ENCODE peak calls at places on chromosomes 6 and 20, in five cellular contexts. One of them, this sample, is unnamed.

GRCh38 chr6:159042003-159042823 is 2.6 kb downstream of the TAGAP start:
- DNase-seq in CD8-positive, alpha-beta memory T cell: peak
- DNase-seq in CD4-positive, alpha-beta T cell: peak
- DNase-seq in heart left ventricle: no peak
- DNase-seq in thoracic aorta: no peak
- DNase-seq in this sample: peak

GRCh38 chr6:10801224-10801848 is 37.0 kb downstream of the MAK start:
- DNase-seq in CD8-positive, alpha-beta memory T cell: peak
- DNase-seq in heart left ventricle: peak
- DNase-seq in thoracic aorta: no peak
- DNase-seq in CD4-positive, alpha-beta T cell: peak
- DNase-seq in this sample: peak

GRCh38 chr6:15521516-15521915 is 141.3 kb downstream of the DTNBP1 start:
- DNase-seq in heart left ventricle: no peak
- DNase-seq in CD4-positive, alpha-beta T cell: no peak
- DNase-seq in CD8-positive, alpha-beta memory T cell: no peak
- DNase-seq in thoracic aorta: no peak
- DNase-seq in this sample: no peak

GRCh38 chr20:10319855-10320254 is 101.2 kb downstream of the SNAP25 start:
- DNase-seq in thoracic aorta: no peak
- DNase-seq in CD8-positive, alpha-beta memory T cell: no peak
- DNase-seq in heart left ventricle: no peak
- DNase-seq in CD4-positive, alpha-beta T cell: no peak
- DNase-seq in this sample: peak

GRCh38 chr20:25389381-25389857 is 1.2 kb downstream of the ABHD12 start:
- DNase-seq in CD4-positive, alpha-beta T cell: no peak
- DNase-seq in heart left ventricle: no peak
- DNase-seq in thoracic aorta: no peak
- DNase-seq in CD8-positive, alpha-beta memory T cell: no peak
- DNase-seq in this sample: no peak

GRCh38 chr6:142192343-142192742 is 45.3 kb downstream of the VTA1 start:
- DNase-seq in CD4-positive, alpha-beta T cell: no peak
- DNase-seq in heart left ventricle: no peak
- DNase-seq in CD8-positive, alpha-beta memory T cell: no peak
- DNase-seq in thoracic aorta: no peak
- DNase-seq in this sample: no peak

GRCh38 chr20:57265649-57266250 is 691 bp downstream of the BMP7 start:
- DNase-seq in thoracic aorta: no peak
- DNase-seq in heart left ventricle: no peak
- DNase-seq in CD8-positive, alpha-beta memory T cell: no peak
- DNase-seq in CD4-positive, alpha-beta T cell: no peak
- DNase-seq in this sample: no peak

GRCh38 chr6:135866445-135867143 is 15.1 kb downstream of the PDE7B start:
- DNase-seq in CD8-positive, alpha-beta memory T cell: no peak
- DNase-seq in thoracic aorta: no peak
- DNase-seq in heart left ventricle: no peak
- DNase-seq in CD4-positive, alpha-beta T cell: no peak
- DNase-seq in this sample: no peak

GRCh38 chr6:160462551-160463109 is 114.5 kb downstream of the SLC22A3 start:
- DNase-seq in CD4-positive, alpha-beta T cell: no peak
- DNase-seq in heart left ventricle: no peak
- DNase-seq in CD8-positive, alpha-beta memory T cell: peak
- DNase-seq in thoracic aorta: no peak
- DNase-seq in this sample: no peak

GRCh38 chr6:33075568-33076405 is at the start of gene HLA-DPB1:
- DNase-seq in thoracic aorta: no peak
- DNase-seq in CD4-positive, alpha-beta T cell: no peak
- DNase-seq in CD8-positive, alpha-beta memory T cell: peak
- DNase-seq in heart left ventricle: no peak
- DNase-seq in this sample: no peak

GRCh38 chr6:438634-439170 is 47.1 kb downstream of the IRF4 start:
- DNase-seq in thoracic aorta: no peak
- DNase-seq in CD4-positive, alpha-beta T cell: no peak
- DNase-seq in heart left ventricle: no peak
- DNase-seq in CD8-positive, alpha-beta memory T cell: no peak
- DNase-seq in this sample: no peak

GRCh38 chr6:38179300-38179699 is 359.8 kb downstream of the ZFAND3 start:
- DNase-seq in CD4-positive, alpha-beta T cell: no peak
- DNase-seq in thoracic aorta: no peak
- DNase-seq in heart left ventricle: no peak
- DNase-seq in CD8-positive, alpha-beta memory T cell: peak
- DNase-seq in this sample: no peak

GRCh38 chr20:36860339-36860738 is 15.6 kb upstream of the TLDC2 start:
- DNase-seq in thoracic aorta: no peak
- DNase-seq in CD4-positive, alpha-beta T cell: no peak
- DNase-seq in heart left ventricle: no peak
- DNase-seq in CD8-positive, alpha-beta memory T cell: no peak
- DNase-seq in this sample: no peak
- H3K27ac ChIP-seq in thoracic aorta: peak
- H3K27ac ChIP-seq in CD4-positive, alpha-beta T cell: no peak
- H3K27ac ChIP-seq in heart left ventricle: peak
- H3K27ac ChIP-seq in CD8-positive, alpha-beta memory T cell: no peak
- H3K27ac ChIP-seq in this sample: peak

DNA sequence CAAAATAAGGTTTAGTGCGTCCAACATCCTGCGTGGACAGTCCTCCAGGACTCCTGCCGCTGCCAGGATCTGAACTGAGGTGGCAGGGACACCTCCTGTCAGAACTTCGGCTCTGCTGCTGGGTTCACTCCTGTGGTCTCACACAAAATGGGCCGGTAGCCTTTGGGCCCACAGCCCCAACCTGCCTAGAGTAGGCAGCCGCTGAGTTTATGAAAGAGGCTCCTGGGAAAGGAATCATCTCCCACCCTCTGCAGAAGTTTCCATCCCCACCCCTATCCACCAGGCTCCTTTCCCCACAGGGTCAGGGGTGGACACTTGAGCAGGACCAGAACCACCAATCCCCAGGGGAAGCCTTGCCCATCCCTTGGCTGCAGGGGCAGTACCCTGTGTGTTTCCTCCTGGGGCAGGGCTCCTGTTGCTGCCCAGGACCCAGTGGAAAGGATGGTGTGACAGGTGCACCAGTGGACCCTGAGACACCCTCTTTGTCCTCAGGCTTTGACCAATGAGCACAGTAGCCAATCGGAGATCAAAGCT is 2.1 kb upstream of the ABHD16B start:
- DNase-seq in CD8-positive, alpha-beta memory T cell: no peak
- DNase-seq in thoracic aorta: no peak
- DNase-seq in CD4-positive, alpha-beta T cell: no peak
- DNase-seq in heart left ventricle: no peak
- DNase-seq in this sample: no peak
- H3K27ac ChIP-seq in CD8-positive, alpha-beta memory T cell: no peak
- H3K27ac ChIP-seq in thoracic aorta: no peak
- H3K27ac ChIP-seq in CD4-positive, alpha-beta T cell: peak
- H3K27ac ChIP-seq in heart left ventricle: peak
- H3K27ac ChIP-seq in this sample: peak

DNA sequence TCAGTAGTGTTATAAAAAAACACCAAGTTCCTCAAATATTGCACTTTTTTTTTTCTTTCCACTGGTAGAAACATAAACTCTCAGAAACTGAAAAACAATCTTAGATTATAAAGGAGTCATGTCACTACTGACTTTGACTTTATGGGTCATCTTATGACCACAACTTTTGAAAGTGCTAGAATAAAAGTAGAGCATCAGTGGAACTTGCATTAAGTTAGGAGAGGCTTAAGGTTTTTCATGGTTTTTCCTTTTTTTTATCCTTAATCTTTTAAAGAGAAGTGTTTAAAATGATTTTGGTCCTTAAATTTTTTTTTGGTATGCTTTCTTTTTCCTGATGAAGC is 56.6 kb upstream of the SUPT3H start:
- DNase-seq in heart left ventricle: no peak
- DNase-seq in CD4-positive, alpha-beta T cell: no peak
- DNase-seq in CD8-positive, alpha-beta memory T cell: no peak
- DNase-seq in thoracic aorta: no peak
- DNase-seq in this sample: no peak
- H3K27ac ChIP-seq in heart left ventricle: no peak
- H3K27ac ChIP-seq in CD4-positive, alpha-beta T cell: no peak
- H3K27ac ChIP-seq in CD8-positive, alpha-beta memory T cell: no peak
- H3K27ac ChIP-seq in thoracic aorta: no peak
- H3K27ac ChIP-seq in this sample: no peak

GRCh38 chr20:48194026-48194425 is 408.7 kb upstream of the SULF2 start:
- DNase-seq in thoracic aorta: no peak
- DNase-seq in heart left ventricle: no peak
- DNase-seq in CD4-positive, alpha-beta T cell: no peak
- DNase-seq in CD8-positive, alpha-beta memory T cell: no peak
- DNase-seq in this sample: no peak
- H3K27ac ChIP-seq in thoracic aorta: no peak
- H3K27ac ChIP-seq in heart left ventricle: no peak
- H3K27ac ChIP-seq in CD4-positive, alpha-beta T cell: no peak
- H3K27ac ChIP-seq in CD8-positive, alpha-beta memory T cell: no peak
- H3K27ac ChIP-seq in this sample: no peak

GRCh38 chr6:122676146-122676545 is 65.9 kb downstream of the PKIB start:
- DNase-seq in CD4-positive, alpha-beta T cell: no peak
- DNase-seq in heart left ventricle: no peak
- DNase-seq in CD8-positive, alpha-beta memory T cell: no peak
- DNase-seq in thoracic aorta: no peak
- DNase-seq in this sample: no peak
- H3K27ac ChIP-seq in CD4-positive, alpha-beta T cell: no peak
- H3K27ac ChIP-seq in heart left ventricle: no peak
- H3K27ac ChIP-seq in CD8-positive, alpha-beta memory T cell: no peak
- H3K27ac ChIP-seq in thoracic aorta: no peak
- H3K27ac ChIP-seq in this sample: no peak

GRCh38 chr6:31122803-31123706 is 2.8 kb upstream of the CDSN start:
- DNase-seq in CD4-positive, alpha-beta T cell: no peak
- DNase-seq in thoracic aorta: no peak
- DNase-seq in CD8-positive, alpha-beta memory T cell: no peak
- DNase-seq in heart left ventricle: peak
- DNase-seq in this sample: no peak
- H3K27ac ChIP-seq in CD4-positive, alpha-beta T cell: no peak
- H3K27ac ChIP-seq in thoracic aorta: peak
- H3K27ac ChIP-seq in CD8-positive, alpha-beta memory T cell: no peak
- H3K27ac ChIP-seq in heart left ventricle: peak
- H3K27ac ChIP-seq in this sample: no peak

GRCh38 chr20:33408313-33408712 is 7.0 kb upstream of the CDK5RAP1 start:
- DNase-seq in CD8-positive, alpha-beta memory T cell: no peak
- DNase-seq in heart left ventricle: no peak
- DNase-seq in CD4-positive, alpha-beta T cell: no peak
- DNase-seq in thoracic aorta: no peak
- DNase-seq in this sample: no peak
- H3K27ac ChIP-seq in CD8-positive, alpha-beta memory T cell: no peak
- H3K27ac ChIP-seq in heart left ventricle: no peak
- H3K27ac ChIP-seq in CD4-positive, alpha-beta T cell: no peak
- H3K27ac ChIP-seq in thoracic aorta: no peak
- H3K27ac ChIP-seq in this sample: peak

This sample was measured in caudate nucleus.